ENCODE peak calls at places on chromosomes 3 and 15, in five cellular contexts. G is gastrocnemius medialis, F is K562, O is spleen, Z is GM12891. E is an unnamed sample.
A peak's percentile ranks its signal among the peaks of the same experiment; 100 is the strongest.

GRCh38 chr3:148158210-148158609 is 539.5 kb upstream of the AGTR1 start:
- DNase-seq in G (no peak), F (no peak), O (no peak), Z (no peak), E (no peak)

GRCh38 chr15:69018951-69019350 is 4.5 kb downstream of the NOX5 start:
- DNase-seq in G (no peak), F (no peak), O (no peak), Z (no peak), E (no peak)

GRCh38 chr3:52112056-52112455 is 42.2 kb downstream of the POC1A start:
- DNase-seq in G (no peak), F (no peak), O (peak; percentile 19), Z (no peak), E (no peak)

GRCh38 chr3:55473788-55474187 is 13.3 kb downstream of the WNT5A start:
- DNase-seq in G (no peak), F (no peak), O (no peak), Z (no peak), E (no peak)

GRCh38 chr3:4584537-4585249 is 91.5 kb downstream of the ITPR1 start:
- DNase-seq in G (no peak), F (peak; percentile 39), O (no peak), Z (peak; percentile 15), E (no peak)

GRCh38 chr3:7385635-7386034 is 524.7 kb downstream of the GRM7 start:
- DNase-seq in G (no peak), F (no peak), O (no peak), Z (no peak), E (no peak)

GRCh38 chr3:133213942-133214341 is 175.8 kb downstream of the TMEM108 start:
- DNase-seq in G (no peak), F (peak; percentile 3), O (no peak), Z (no peak), E (no peak)

GRCh38 chr3:194598771-194599557 is 34.3 kb downstream of the TMEM44 start:
- DNase-seq in G (no peak), F (no peak), O (no peak), Z (no peak), E (peak; percentile 95)

GRCh38 chr3:114411292-114411691 is 117.5 kb downstream of the TIGIT start:
- DNase-seq in G (no peak), F (no peak), O (no peak), Z (no peak), E (no peak)

GRCh38 chr15:38524156-38524555 is 40.5 kb downstream of the RASGRP1 start:
- DNase-seq in G (no peak), F (no peak), O (no peak), Z (no peak), E (no peak)

GRCh38 chr15:30990036-30990435 is 1.4 kb downstream of the MTMR10 start:
- DNase-seq in G (no peak), F (no peak), O (no peak), Z (no peak), E (no peak)

GRCh38 chr3:114111060-114111790 is 54.7 kb downstream of the QTRT2 start:
- DNase-seq in G (no peak), F (no peak), O (no peak), Z (no peak), E (no peak)

GRCh38 chr3:48571938-48572337 is 8.4 kb upstream of the UCN2 start:
- DNase-seq in G (no peak), F (no peak), O (no peak), Z (no peak), E (no peak)

GRCh38 chr3:49266410-49267170 is 10.4 kb downstream of the C3orf62 start:
- DNase-seq in G (no peak), F (no peak), O (no peak), Z (no peak), E (no peak)

GRCh38 chr3:79872483-79872882 is 104.7 kb upstream of the ROBO1 start:
- DNase-seq in G (no peak), F (no peak), O (no peak), Z (no peak), E (no peak)

GRCh38 chr3:4949659-4950058 is 29.6 kb upstream of the BHLHE40 start:
- DNase-seq in G (no peak), F (no peak), O (no peak), Z (no peak), E (no peak)

GRCh38 chr3:197203714-197204146 is 94.7 kb downstream of the DLG1 start:
- DNase-seq in G (no peak), F (no peak), O (no peak), Z (no peak), E (no peak)

GRCh38 chr15:66080791-66081475 is 172.6 kb downstream of the MEGF11 start:
- DNase-seq in G (no peak), F (peak; percentile 7), O (no peak), Z (no peak), E (peak; percentile 60)

GRCh38 chr3:122816587-122816986 is 21.7 kb downstream of the SLC49A4 start:
- DNase-seq in G (no peak), F (no peak), O (no peak), Z (no peak), E (no peak)

GRCh38 chr3:195054311-195054710 is 216.6 kb downstream of the XXYLT1 start:
- DNase-seq in G (no peak), F (no peak), O (no peak), Z (no peak), E (no peak)

GRCh38 chr15:97995192-97995591 is 34.7 kb downstream of the ARRDC4 start:
- DNase-seq in G (no peak), F (no peak), O (no peak), Z (no peak), E (no peak)

GRCh38 chr3:72274511-72275295 is 489.8 kb upstream of the PROK2 start:
- DNase-seq in G (peak; percentile 23), F (no peak), O (no peak), Z (no peak), E (no peak)

GRCh38 chr3:151085227-151085888 is at the start of gene MED12L:
- DNase-seq in G (no peak), F (peak; percentile 15), O (peak; percentile 93), Z (peak; percentile 92), E (no peak)

GRCh38 chr15:90190606-90191343 is 10.4 kb upstream of the SEMA4B start:
- DNase-seq in G (no peak), F (peak; percentile 56), O (peak; percentile 95), Z (no peak), E (no peak)

GRCh38 chr3:45078910-45079522 is 52.9 kb downstream of the CLEC3B start:
- DNase-seq in G (no peak), F (peak; percentile 80), O (no peak), Z (no peak), E (no peak)

GRCh38 chr3:159848348-159849118 is 140.1 kb upstream of the IL12A start:
- DNase-seq in G (no peak), F (no peak), O (no peak), Z (no peak), E (no peak)

GRCh38 chr3:120567370-120568197 is 28.6 kb upstream of the NDUFB4 start:
- DNase-seq in G (no peak), F (peak; percentile 44), O (no peak), Z (no peak), E (no peak)

GRCh38 chr3:78096488-78097255 is 1056.8 kb downstream of the ROBO2 start:
- DNase-seq in G (no peak), F (no peak), O (no peak), Z (no peak), E (no peak)

GRCh38 chr3:42827654-42828053 is 18.4 kb downstream of the ACKR2 start:
- DNase-seq in G (no peak), F (no peak), O (no peak), Z (no peak), E (no peak)

GRCh38 chr15:80861776-80862175 is 82.6 kb downstream of the CEMIP start:
- DNase-seq in G (peak; percentile 35), F (no peak), O (no peak), Z (no peak), E (no peak)

GRCh38 chr3:50205719-50206276 is 727 bp downstream of the SLC38A3 start:
- DNase-seq in G (peak; percentile 69), F (peak; percentile 27), O (no peak), Z (peak; percentile 53), E (no peak)

GRCh38 chr3:46284981-46285683 is 42.9 kb downstream of the CCR3 start:
- DNase-seq in G (no peak), F (no peak), O (no peak), Z (no peak), E (no peak)

GRCh38 chr15:69104050-69104750 is 56.2 kb upstream of the GLCE start:
- DNase-seq in G (no peak), F (no peak), O (no peak), Z (no peak), E (no peak)

GRCh38 chr15:97961067-97961954 is 808 bp downstream of the ARRDC4 start:
- DNase-seq in G (no peak), F (peak; percentile 23), O (peak; percentile 91), Z (no peak), E (no peak)

GRCh38 chr15:90336705-90337141 is 15.4 kb upstream of the ZNF774 start:
- DNase-seq in G (peak; percentile 23), F (no peak), O (peak; percentile 77), Z (no peak), E (peak; percentile 14)

GRCh38 chr3:157844770-157845522 is 261.3 kb downstream of the SHOX2 start:
- DNase-seq in G (no peak), F (no peak), O (no peak), Z (no peak), E (no peak)

GRCh38 chr3:125478321-125478720 is 41.7 kb downstream of the SNX4 start:
- DNase-seq in G (no peak), F (no peak), O (no peak), Z (no peak), E (no peak)

GRCh38 chr3:32041316-32041715 is 59.8 kb downstream of the ZNF860 start:
- DNase-seq in G (peak; percentile 13), F (no peak), O (no peak), Z (no peak), E (no peak)

GRCh38 chr3:124019291-124019690 is 27.4 kb upstream of the ROPN1 start:
- DNase-seq in G (no peak), F (no peak), O (no peak), Z (no peak), E (no peak)

DNA sequence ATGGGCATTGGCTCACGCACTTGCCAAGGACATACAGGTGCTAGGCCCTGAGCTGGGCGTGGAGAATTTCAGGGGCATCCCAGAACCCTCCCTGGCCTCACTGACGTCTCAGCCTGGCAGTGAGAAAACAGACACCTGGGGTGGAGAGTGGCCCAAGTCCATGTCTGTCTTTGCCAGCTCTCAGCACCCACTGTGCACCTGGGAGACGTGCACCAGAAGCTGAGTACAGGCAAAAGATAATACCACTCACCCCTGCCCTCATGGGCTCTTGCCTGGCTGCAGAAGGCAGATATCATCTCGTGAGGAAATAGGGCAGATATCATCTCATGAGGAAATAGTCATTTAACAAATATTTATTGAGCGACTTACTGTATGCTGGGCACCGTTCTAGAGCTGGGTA is 8.0 kb downstream of the LOXL1 start:
- DNase-seq in G (no peak), F (no peak), O (peak; percentile 40), Z (no peak), E (no peak)
- TF ChIP-seq POLR2A in G (no peak), F (no peak), O (no peak), Z (no peak), E (no peak)

GRCh38 chr3:66497982-66498671 is 2.7 kb downstream of the LRIG1 start:
- DNase-seq in G (no peak), F (no peak), O (no peak), Z (no peak), E (no peak)
- TF ChIP-seq POLR2A in G (no peak), F (no peak), O (no peak), Z (no peak), E (no peak)

GRCh38 chr15:64460737-64461576 is 579 bp downstream of the ZNF609 start:
- DNase-seq in G (peak; percentile 34), F (peak; percentile 52), O (no peak), Z (peak; percentile 42), E (no peak)
- TF ChIP-seq POLR2A in G (peak; percentile 25), F (no peak), O (no peak), Z (peak; percentile 31), E (no peak)

GRCh38 chr3:128478576-128479506 is 12.2 kb upstream of the DNAJB8 start:
- DNase-seq in G (no peak), F (peak; percentile 27), O (no peak), Z (no peak), E (no peak)
- TF ChIP-seq POLR2A in G (no peak), F (peak; percentile 78), O (no peak), Z (no peak), E (no peak)